ENCODE peak calls at places on chromosomes 2 and 18, in four cellular contexts. N is stomach; L is CD4-positive, CD25-positive, alpha-beta regulatory T cell; M is uterus. E is an unnamed sample.

GRCh38 chr2:180050246-180050645 is 43.1 kb upstream of the CWC22 start:
- DNase-seq in N (no peak), L (no peak), M (no peak), E (no peak)

GRCh38 chr2:71503827-71504226 is 50.5 kb downstream of the DYSF start:
- DNase-seq in N (no peak), L (no peak), M (peak), E (no peak)

GRCh38 chr2:43210467-43211303 is 15.7 kb downstream of the ZFP36L2 start:
- DNase-seq in N (peak), L (no peak), M (peak), E (no peak)

GRCh38 chr2:39218401-39218800 is 25.4 kb downstream of the CDKL4 start:
- DNase-seq in N (no peak), L (no peak), M (no peak), E (peak)

GRCh38 chr2:58006256-58006951 is 40.2 kb upstream of the VRK2 start:
- DNase-seq in N (no peak), L (no peak), M (no peak), E (no peak)

GRCh38 chr2:101140237-101140636 is 10.9 kb downstream of the TBC1D8 start:
- DNase-seq in N (no peak), L (no peak), M (no peak), E (no peak)

GRCh38 chr18:80065705-80066104 is 31.5 kb downstream of the RBFA start:
- DNase-seq in N (no peak), L (no peak), M (no peak), E (no peak)

GRCh38 chr2:11744631-11745394 is 1.6 kb upstream of the LPIN1 start:
- DNase-seq in N (no peak), L (peak), M (no peak), E (peak)

GRCh38 chr2:60432202-60432601 is 121.3 kb downstream of the BCL11A start:
- DNase-seq in N (no peak), L (no peak), M (no peak), E (no peak)

GRCh38 chr2:217755027-217755756 is 247.6 kb downstream of the TNS1 start:
- DNase-seq in N (no peak), L (no peak), M (no peak), E (peak)

GRCh38 chr2:195319112-195319460 is 337.9 kb upstream of the SLC39A10 start:
- DNase-seq in N (no peak), L (no peak), M (no peak), E (no peak)

GRCh38 chr2:140650825-140651224 is 1480.0 kb downstream of the LRP1B start:
- DNase-seq in N (no peak), L (no peak), M (no peak), E (no peak)

GRCh38 chr2:73938761-73939352 is 12.2 kb downstream of the DGUOK start:
- DNase-seq in N (no peak), L (no peak), M (no peak), E (no peak)

GRCh38 chr2:41197781-41198180 is 745.9 kb upstream of the SLC8A1 start:
- DNase-seq in N (no peak), L (no peak), M (no peak), E (no peak)

GRCh38 chr2:239737144-239737463 is 288.0 kb downstream of the NDUFA10 start:
- DNase-seq in N (no peak), L (no peak), M (no peak), E (no peak)
- H3K27ac ChIP-seq in N (no peak), L (no peak), M (no peak), E (no peak)

DNA sequence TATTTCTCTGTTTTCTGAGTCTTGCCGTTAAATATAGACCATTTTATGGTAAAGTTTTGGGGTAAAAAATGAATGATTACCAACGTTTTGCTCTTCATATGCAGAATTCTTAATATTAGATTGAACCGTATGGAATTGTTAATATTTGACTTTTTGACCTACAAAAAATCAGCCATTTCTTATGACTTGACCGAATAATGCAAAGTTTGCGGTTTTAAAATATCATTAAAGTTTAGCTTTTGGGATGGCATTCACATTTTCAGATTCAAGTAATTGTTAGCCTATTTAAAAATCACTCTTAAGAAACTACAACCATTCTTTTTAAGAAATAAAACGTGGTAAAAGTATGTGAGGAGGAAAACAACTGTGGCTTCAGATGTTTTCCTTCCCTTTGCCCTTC is 138.0 kb downstream of the HAUS1 start:
- DNase-seq in N (no peak), L (no peak), M (no peak), E (no peak)
- H3K27ac ChIP-seq in N (no peak), L (no peak), M (no peak), E (no peak)

GRCh38 chr2:150136901-150137300 is 350.6 kb downstream of the RND3 start:
- DNase-seq in N (no peak), L (no peak), M (no peak), E (no peak)

GRCh38 chr2:150136407-150136806 is 351.1 kb downstream of the RND3 start:
- DNase-seq in N (no peak), L (no peak), M (no peak), E (no peak)

GRCh38 chr2:150134223-150134858 is 353.1 kb downstream of the RND3 start:
- DNase-seq in N (no peak), L (no peak), M (no peak), E (no peak)

GRCh38 chr2:150135223-150135883 is 352.1 kb downstream of the RND3 start:
- DNase-seq in N (no peak), L (no peak), M (no peak), E (peak)

DNA sequence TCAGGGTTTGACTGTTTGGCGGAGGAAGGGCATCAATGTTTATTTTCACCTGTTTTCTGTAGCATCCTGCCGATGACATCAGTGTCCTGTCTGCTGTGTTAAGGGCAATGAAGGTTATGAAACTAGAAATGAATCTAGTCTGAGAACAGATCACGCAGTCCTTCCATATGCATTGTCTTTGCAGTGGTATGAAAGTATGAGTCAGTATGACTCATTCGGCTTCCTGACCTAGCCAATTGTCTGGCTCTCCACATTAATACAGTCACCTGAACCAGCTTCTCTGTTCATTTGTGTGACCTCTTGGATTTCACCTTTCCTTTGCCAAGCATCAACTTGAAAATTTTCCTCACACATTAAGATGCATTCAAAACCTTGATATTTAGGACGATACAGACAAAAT is 353.8 kb downstream of the RND3 start:
- DNase-seq in N (no peak), L (no peak), M (peak), E (peak)
- H3K27ac ChIP-seq in N (no peak), L (no peak), M (no peak), E (no peak)

GRCh38 chr2:157254041-157254440 is 3.5 kb upstream of the GALNT5 start:
- DNase-seq in N (no peak), L (no peak), M (no peak), E (no peak)
- H3K27ac ChIP-seq in N (no peak), L (no peak), M (no peak), E (no peak)

DNA sequence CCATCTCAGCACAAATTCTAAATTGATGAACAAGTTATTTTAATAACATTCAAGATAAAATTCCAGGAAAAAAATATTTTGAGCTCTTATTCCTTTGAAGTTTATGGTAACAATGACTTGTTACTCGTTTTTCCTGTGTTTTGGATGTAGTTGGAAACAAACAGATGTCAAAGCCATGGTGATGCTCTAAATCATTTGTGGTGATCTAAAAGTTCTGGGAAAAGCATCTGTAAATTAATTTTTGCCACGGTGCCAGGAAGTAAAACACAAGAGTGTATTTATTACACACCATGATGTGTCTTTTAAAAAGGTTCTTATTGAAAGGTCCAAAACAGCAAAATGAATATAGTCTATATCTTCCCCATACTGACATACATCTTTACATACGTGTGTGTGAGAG is 139.2 kb upstream of the ITGB6 start:
- DNase-seq in N (no peak), L (no peak), M (no peak), E (no peak)
- H3K27ac ChIP-seq in N (no peak), L (no peak), M (peak), E (no peak)

DNA sequence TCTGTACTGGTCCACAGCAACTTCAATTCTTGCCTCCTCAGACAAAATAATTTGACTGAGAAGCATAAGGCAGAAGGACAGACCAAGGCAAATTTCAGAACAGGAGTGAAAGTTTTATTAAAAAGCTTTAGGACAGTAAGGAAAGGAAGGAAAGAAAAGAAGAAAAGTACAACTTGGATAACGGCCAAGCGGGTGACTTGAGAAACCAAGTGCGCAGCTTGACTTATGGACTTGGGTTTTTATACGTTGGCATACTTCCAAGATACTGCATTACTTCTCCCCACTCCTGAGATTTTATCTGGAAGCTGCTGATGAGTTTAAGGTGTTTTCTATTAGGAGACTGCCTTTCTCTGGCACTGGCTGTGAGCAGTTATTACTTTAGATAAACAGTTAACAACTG is 64.7 kb downstream of the CCDC178 start:
- DNase-seq in N (no peak), L (no peak), M (no peak), E (peak)
- H3K27ac ChIP-seq in N (no peak), L (no peak), M (no peak), E (no peak)

GRCh38 chr2:240819404-240820013 is 510 bp downstream of the KIF1A start:
- DNase-seq in N (peak), L (no peak), M (no peak), E (no peak)

GRCh38 chr2:240822280-240822847 is 2.3 kb upstream of the KIF1A start:
- DNase-seq in N (no peak), L (no peak), M (no peak), E (no peak)

GRCh38 chr2:240820607-240821428 is 799 bp upstream of the KIF1A start:
- DNase-seq in N (peak), L (no peak), M (no peak), E (no peak)

GRCh38 chr2:240820014-240820606 is at the start of gene KIF1A:
- DNase-seq in N (peak), L (no peak), M (no peak), E (no peak)

DNA sequence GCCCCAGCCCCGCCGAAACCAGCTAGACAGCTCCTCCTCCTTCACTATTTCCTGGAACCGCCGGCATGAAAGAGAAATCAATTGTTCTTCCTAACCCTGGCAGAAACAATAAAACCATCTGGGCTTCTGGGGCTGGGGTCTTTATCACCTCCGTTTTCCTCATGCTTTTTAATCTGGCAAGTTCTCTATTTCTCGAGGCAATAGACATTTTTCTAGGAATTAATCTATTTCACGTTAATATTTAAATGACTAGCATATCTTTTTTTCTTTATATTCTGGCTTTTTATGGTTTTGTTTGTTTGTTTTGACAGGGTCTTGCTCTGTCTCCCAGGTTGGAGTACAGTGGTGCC is 1.4 kb upstream of the KIF1A start:
- DNase-seq in N (no peak), L (no peak), M (no peak), E (no peak)
- H3K27ac ChIP-seq in N (no peak), L (no peak), M (no peak), E (no peak)

E was measured in small intestine.